ENCODE peak calls at places on chromosome 2, in four cellular contexts. One of them, this sample, is unnamed.

GRCh38 chr2:109373791-109374547 is 239.8 kb downstream of the SEPTIN10 start:
- DNase-seq in prostate gland: no peak
- DNase-seq in A549: no peak
- DNase-seq in tibial nerve: no peak
- DNase-seq in this sample: peak

GRCh38 chr2:15939854-15940660 is at the start of gene MYCN:
- DNase-seq in prostate gland: peak
- DNase-seq in A549: peak
- DNase-seq in tibial nerve: peak
- DNase-seq in this sample: peak

GRCh38 chr2:188244383-188244782 is 47.3 kb upstream of the GULP1 start:
- DNase-seq in prostate gland: no peak
- DNase-seq in A549: peak
- DNase-seq in tibial nerve: no peak
- DNase-seq in this sample: no peak

GRCh38 chr2:142321706-142322280 is 191.0 kb upstream of the LRP1B start:
- DNase-seq in prostate gland: no peak
- DNase-seq in A549: no peak
- DNase-seq in tibial nerve: no peak
- DNase-seq in this sample: no peak

GRCh38 chr2:2881507-2881906 is 496.1 kb downstream of the EIPR1 start:
- DNase-seq in prostate gland: no peak
- DNase-seq in A549: no peak
- DNase-seq in tibial nerve: no peak
- DNase-seq in this sample: no peak

GRCh38 chr2:177161741-177162440 is 50.7 kb upstream of the HNRNPA3 start:
- DNase-seq in prostate gland: no peak
- DNase-seq in A549: peak
- DNase-seq in tibial nerve: no peak
- DNase-seq in this sample: no peak

GRCh38 chr2:3179208-3179607 is 198.4 kb downstream of the EIPR1 start:
- DNase-seq in prostate gland: no peak
- DNase-seq in A549: peak
- DNase-seq in tibial nerve: no peak
- DNase-seq in this sample: no peak

GRCh38 chr2:11022064-11022463 is 110.3 kb downstream of the KCNF1 start:
- DNase-seq in prostate gland: no peak
- DNase-seq in A549: no peak
- DNase-seq in tibial nerve: no peak
- DNase-seq in this sample: no peak

GRCh38 chr2:194714541-194714940 is 942.5 kb upstream of the SLC39A10 start:
- DNase-seq in prostate gland: no peak
- DNase-seq in A549: no peak
- DNase-seq in tibial nerve: no peak
- DNase-seq in this sample: no peak

GRCh38 chr2:38692636-38693318 is 26.9 kb downstream of the GALM start:
- DNase-seq in prostate gland: peak
- DNase-seq in A549: no peak
- DNase-seq in tibial nerve: no peak
- DNase-seq in this sample: no peak

GRCh38 chr2:60053791-60054190 is 499.7 kb downstream of the BCL11A start:
- DNase-seq in prostate gland: peak
- DNase-seq in A549: no peak
- DNase-seq in tibial nerve: no peak
- DNase-seq in this sample: no peak

GRCh38 chr2:201795608-201796477 is 10.5 kb upstream of the CDK15 start:
- DNase-seq in prostate gland: no peak
- DNase-seq in A549: peak
- DNase-seq in tibial nerve: no peak
- DNase-seq in this sample: no peak

GRCh38 chr2:28904802-28905499 is 10.5 kb downstream of the WDR43 start:
- DNase-seq in prostate gland: no peak
- DNase-seq in A549: no peak
- DNase-seq in tibial nerve: no peak
- DNase-seq in this sample: no peak

GRCh38 chr2:167626301-167626700 is 621.1 kb downstream of the STK39 start:
- DNase-seq in prostate gland: no peak
- DNase-seq in A549: no peak
- DNase-seq in tibial nerve: no peak
- DNase-seq in this sample: no peak

GRCh38 chr2:171523339-171523931 is 1.2 kb downstream of the CYBRD1 start:
- DNase-seq in prostate gland: peak
- DNase-seq in A549: peak
- DNase-seq in tibial nerve: peak
- DNase-seq in this sample: peak

GRCh38 chr2:157339965-157340655 is 14.5 kb upstream of the ERMN start:
- DNase-seq in prostate gland: no peak
- DNase-seq in A549: no peak
- DNase-seq in tibial nerve: no peak
- DNase-seq in this sample: no peak

GRCh38 chr2:70984576-70985282 is 6.3 kb downstream of the ANKRD53 start:
- DNase-seq in prostate gland: peak
- DNase-seq in A549: peak
- DNase-seq in tibial nerve: no peak
- DNase-seq in this sample: no peak

GRCh38 chr2:178008636-178009289 is 63.8 kb downstream of the PDE11A start:
- DNase-seq in prostate gland: peak
- DNase-seq in A549: peak
- DNase-seq in tibial nerve: no peak
- DNase-seq in this sample: no peak

GRCh38 chr2:240322231-240322955 is 113.1 kb upstream of the GPC1 start:
- DNase-seq in prostate gland: no peak
- DNase-seq in A549: no peak
- DNase-seq in tibial nerve: no peak
- DNase-seq in this sample: no peak

GRCh38 chr2:72893594-72894319 is 6.5 kb downstream of the SPR start:
- DNase-seq in prostate gland: no peak
- DNase-seq in A549: peak
- DNase-seq in tibial nerve: no peak
- DNase-seq in this sample: no peak

GRCh38 chr2:46364797-46365457 is 67.7 kb downstream of the EPAS1 start:
- DNase-seq in prostate gland: peak
- DNase-seq in A549: peak
- DNase-seq in tibial nerve: no peak
- DNase-seq in this sample: no peak

GRCh38 chr2:13681936-13682335 is 950.6 kb upstream of the LRATD1 start:
- DNase-seq in prostate gland: no peak
- DNase-seq in A549: no peak
- DNase-seq in tibial nerve: no peak
- DNase-seq in this sample: no peak

GRCh38 chr2:77179297-77179696 is 342.9 kb downstream of the LRRTM4 start:
- DNase-seq in prostate gland: no peak
- DNase-seq in A549: no peak
- DNase-seq in tibial nerve: no peak
- DNase-seq in this sample: no peak

GRCh38 chr2:147829106-147829505 is 15.7 kb upstream of the ACVR2A start:
- DNase-seq in prostate gland: no peak
- DNase-seq in A549: peak
- DNase-seq in tibial nerve: no peak
- DNase-seq in this sample: no peak

GRCh38 chr2:189153608-189154007 is 26.0 kb downstream of the COL5A2 start:
- DNase-seq in prostate gland: no peak
- DNase-seq in A549: no peak
- DNase-seq in tibial nerve: no peak
- DNase-seq in this sample: no peak

GRCh38 chr2:147844691-147845607 is at the start of gene ACVR2A:
- DNase-seq in prostate gland: peak
- DNase-seq in A549: peak
- DNase-seq in tibial nerve: peak
- DNase-seq in this sample: peak

GRCh38 chr2:109343460-109343859 is 214.5 kb downstream of the SH3RF3 start:
- DNase-seq in prostate gland: no peak
- DNase-seq in A549: no peak
- DNase-seq in tibial nerve: no peak
- DNase-seq in this sample: no peak

GRCh38 chr2:237092506-237092905 is 6.8 kb downstream of the COPS8 start:
- DNase-seq in prostate gland: no peak
- DNase-seq in A549: no peak
- DNase-seq in tibial nerve: no peak
- DNase-seq in this sample: no peak

GRCh38 chr2:41926614-41927580 is 120.9 kb upstream of the PKDCC start:
- DNase-seq in prostate gland: no peak
- DNase-seq in A549: no peak
- DNase-seq in tibial nerve: no peak
- DNase-seq in this sample: peak

GRCh38 chr2:54724560-54725342 is 1.3 kb downstream of the EML6 start:
- DNase-seq in prostate gland: no peak
- DNase-seq in A549: no peak
- DNase-seq in tibial nerve: no peak
- DNase-seq in this sample: no peak

GRCh38 chr2:210003394-210003793 is 956 bp downstream of the RPE start:
- DNase-seq in prostate gland: no peak
- DNase-seq in A549: no peak
- DNase-seq in tibial nerve: no peak
- DNase-seq in this sample: no peak

GRCh38 chr2:210004893-210005292 is 2.5 kb downstream of the RPE start:
- DNase-seq in prostate gland: no peak
- DNase-seq in A549: no peak
- DNase-seq in tibial nerve: no peak
- DNase-seq in this sample: no peak

GRCh38 chr2:209998596-209998995 is 3.8 kb upstream of the RPE start:
- DNase-seq in prostate gland: no peak
- DNase-seq in A549: no peak
- DNase-seq in tibial nerve: no peak
- DNase-seq in this sample: no peak

GRCh38 chr2:210000464-210001324 is 1.7 kb upstream of the RPE start:
- DNase-seq in prostate gland: no peak
- DNase-seq in A549: no peak
- DNase-seq in tibial nerve: no peak
- DNase-seq in this sample: no peak

GRCh38 chr2:210002158-210003157 is at the start of gene RPE:
- DNase-seq in prostate gland: peak
- DNase-seq in A549: peak
- DNase-seq in tibial nerve: peak
- DNase-seq in this sample: peak
- TF ChIP-seq POLR2A in prostate gland: peak
- TF ChIP-seq POLR2A in A549: peak
- TF ChIP-seq POLR2A in tibial nerve: peak
- TF ChIP-seq POLR2A in this sample: peak

DNA sequence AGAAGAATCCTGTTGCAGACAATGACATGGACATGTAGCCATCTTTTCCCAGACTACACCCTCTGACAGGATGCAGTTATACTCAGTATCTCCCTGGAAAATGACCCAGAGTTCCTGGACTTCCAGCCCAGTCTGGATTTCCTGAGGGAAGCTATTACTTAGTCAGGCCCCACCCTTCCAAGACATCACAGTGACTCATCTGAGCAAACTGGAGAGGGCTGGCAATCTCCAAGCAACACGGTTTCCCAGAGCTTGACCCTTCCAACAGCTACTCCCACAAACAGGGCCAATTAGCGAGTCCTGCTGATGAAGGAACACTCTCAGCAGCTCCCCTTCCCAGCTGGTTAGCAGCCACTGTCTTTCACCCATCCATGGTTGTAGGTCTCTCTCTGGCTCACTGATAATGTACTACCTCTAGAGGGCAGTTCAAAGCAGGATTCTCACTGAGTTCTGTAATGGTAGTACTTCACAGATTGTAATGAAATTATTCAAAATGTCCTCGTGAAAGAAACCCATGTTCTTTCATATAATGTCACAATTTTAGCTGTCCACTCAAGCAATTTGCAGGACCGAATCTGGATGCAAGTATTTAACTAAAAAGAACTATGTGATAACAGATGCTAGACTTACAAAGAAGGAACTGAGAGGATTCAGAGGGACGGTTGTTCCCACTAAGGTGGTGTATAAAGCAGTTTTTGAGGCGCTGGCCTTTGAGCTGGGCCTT is 110.2 kb downstream of the MDH1 start:
- DNase-seq in prostate gland: peak
- DNase-seq in A549: peak
- DNase-seq in tibial nerve: peak
- DNase-seq in this sample: peak
- TF ChIP-seq POLR2A in prostate gland: no peak
- TF ChIP-seq POLR2A in A549: no peak
- TF ChIP-seq POLR2A in tibial nerve: no peak
- TF ChIP-seq POLR2A in this sample: no peak

DNA sequence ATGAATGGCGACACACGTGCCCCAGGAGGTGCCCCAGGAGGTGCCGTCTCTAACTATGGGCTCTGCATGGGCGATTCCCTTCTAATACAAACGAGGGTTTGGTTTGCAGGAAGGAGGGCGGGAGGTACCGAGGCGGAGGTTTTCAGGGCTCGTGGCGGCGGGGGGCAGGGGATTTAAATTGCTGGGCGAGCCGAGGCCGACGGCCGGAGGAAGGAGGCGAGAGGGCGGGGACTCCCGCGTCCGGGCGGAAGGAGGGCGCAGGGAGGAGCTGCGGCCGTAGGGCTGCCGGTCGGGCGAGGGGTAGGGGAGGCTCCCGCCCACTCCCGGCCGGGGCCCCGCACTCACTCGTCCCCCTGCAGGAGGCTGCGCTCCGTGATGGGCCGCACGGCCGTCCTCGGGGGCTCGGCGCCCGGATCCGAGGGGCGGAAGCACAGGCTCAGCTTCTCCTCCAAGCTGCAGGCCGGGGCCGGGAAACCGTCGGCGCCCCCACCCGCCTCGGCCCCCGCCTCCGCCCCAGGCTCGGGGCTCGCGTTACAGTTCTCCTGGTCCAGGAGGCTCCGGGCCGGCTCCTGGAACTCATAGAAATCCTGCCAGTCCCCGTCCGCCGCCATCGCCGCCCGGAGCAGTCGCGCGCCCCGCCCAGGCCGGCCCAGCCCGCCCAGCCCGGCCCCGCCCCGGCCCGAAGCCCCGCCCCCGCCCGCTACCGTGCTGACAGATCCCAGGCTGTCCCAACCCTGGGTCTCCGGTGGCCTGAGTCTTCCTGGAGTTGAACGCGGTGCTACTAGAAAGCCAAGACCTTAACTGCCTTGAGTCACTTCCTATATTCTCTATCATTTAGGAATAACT is at the start of gene FEZ2:
- DNase-seq in prostate gland: peak
- DNase-seq in A549: peak
- DNase-seq in tibial nerve: peak
- DNase-seq in this sample: peak
- TF ChIP-seq POLR2A in prostate gland: peak
- TF ChIP-seq POLR2A in A549: peak
- TF ChIP-seq POLR2A in tibial nerve: no peak
- TF ChIP-seq POLR2A in this sample: no peak

GRCh38 chr2:208255557-208256106 is 761 bp upstream of the IDH1 start:
- DNase-seq in prostate gland: no peak
- DNase-seq in A549: no peak
- DNase-seq in tibial nerve: no peak
- DNase-seq in this sample: no peak

GRCh38 chr2:208253518-208254117 is 1.3 kb downstream of the IDH1 start:
- DNase-seq in prostate gland: no peak
- DNase-seq in A549: no peak
- DNase-seq in tibial nerve: no peak
- DNase-seq in this sample: no peak

GRCh38 chr2:208252766-208253492 is 1.9 kb downstream of the IDH1 start:
- DNase-seq in prostate gland: no peak
- DNase-seq in A549: peak
- DNase-seq in tibial nerve: no peak
- DNase-seq in this sample: no peak

GRCh38 chr2:208254871-208255556 is at the start of gene IDH1:
- DNase-seq in prostate gland: peak
- DNase-seq in A549: peak
- DNase-seq in tibial nerve: peak
- DNase-seq in this sample: peak

GRCh38 chr2:208254118-208254870 is 577 bp downstream of the IDH1 start:
- DNase-seq in prostate gland: peak
- DNase-seq in A549: peak
- DNase-seq in tibial nerve: peak
- DNase-seq in this sample: peak
- TF ChIP-seq POLR2A in prostate gland: no peak
- TF ChIP-seq POLR2A in A549: peak
- TF ChIP-seq POLR2A in tibial nerve: no peak
- TF ChIP-seq POLR2A in this sample: no peak